ENCODE peak calls at places on chromosome 2, in five cellular contexts. One of them, this sample, is unnamed.

GRCh38 chr2:128467321-128467901 is 148.7 kb upstream of the HS6ST1 start:
- DNase-seq in GM13977: no peak
- DNase-seq in AG10803: no peak
- DNase-seq in NB4: no peak
- DNase-seq in NCI-H1417 treated with DMSO at 0.1 percent for 48 hours: no peak
- DNase-seq in this sample: no peak

GRCh38 chr2:112163541-112163981 is 25.4 kb downstream of the FBLN7 start:
- DNase-seq in GM13977: no peak
- DNase-seq in AG10803: no peak
- DNase-seq in NB4: peak
- DNase-seq in NCI-H1417 treated with DMSO at 0.1 percent for 48 hours: no peak
- DNase-seq in this sample: no peak

GRCh38 chr2:40488927-40489677 is 37.2 kb upstream of the SLC8A1 start:
- DNase-seq in GM13977: no peak
- DNase-seq in AG10803: peak
- DNase-seq in NB4: peak
- DNase-seq in NCI-H1417 treated with DMSO at 0.1 percent for 48 hours: no peak
- DNase-seq in this sample: peak

GRCh38 chr2:62199392-62200125 is 3.6 kb downstream of the B3GNT2 start:
- DNase-seq in GM13977: no peak
- DNase-seq in AG10803: peak
- DNase-seq in NB4: peak
- DNase-seq in NCI-H1417 treated with DMSO at 0.1 percent for 48 hours: no peak
- DNase-seq in this sample: no peak

GRCh38 chr2:233013027-233013461 is at the start of gene NGEF:
- DNase-seq in GM13977: no peak
- DNase-seq in AG10803: no peak
- DNase-seq in NB4: no peak
- DNase-seq in NCI-H1417 treated with DMSO at 0.1 percent for 48 hours: no peak
- DNase-seq in this sample: no peak

GRCh38 chr2:205161156-205161555 is 521.1 kb upstream of the NRP2 start:
- DNase-seq in GM13977: no peak
- DNase-seq in AG10803: peak
- DNase-seq in NB4: no peak
- DNase-seq in NCI-H1417 treated with DMSO at 0.1 percent for 48 hours: no peak
- DNase-seq in this sample: no peak

GRCh38 chr2:2664989-2665833 is 334.1 kb upstream of the MYT1L start:
- DNase-seq in GM13977: no peak
- DNase-seq in AG10803: peak
- DNase-seq in NB4: peak
- DNase-seq in NCI-H1417 treated with DMSO at 0.1 percent for 48 hours: no peak
- DNase-seq in this sample: no peak

GRCh38 chr2:111101592-111101991 is 19.1 kb upstream of the BCL2L11 start:
- DNase-seq in GM13977: no peak
- DNase-seq in AG10803: no peak
- DNase-seq in NB4: no peak
- DNase-seq in NCI-H1417 treated with DMSO at 0.1 percent for 48 hours: no peak
- DNase-seq in this sample: no peak

GRCh38 chr2:210363261-210363660 is 48.3 kb upstream of the MYL1 start:
- DNase-seq in GM13977: no peak
- DNase-seq in AG10803: no peak
- DNase-seq in NB4: peak
- DNase-seq in NCI-H1417 treated with DMSO at 0.1 percent for 48 hours: no peak
- DNase-seq in this sample: no peak

GRCh38 chr2:120531365-120531764 is 185.4 kb downstream of the INHBB start:
- DNase-seq in GM13977: no peak
- DNase-seq in AG10803: no peak
- DNase-seq in NB4: no peak
- DNase-seq in NCI-H1417 treated with DMSO at 0.1 percent for 48 hours: no peak
- DNase-seq in this sample: no peak

GRCh38 chr2:239882335-239882734 is 142.8 kb downstream of the NDUFA10 start:
- DNase-seq in GM13977: peak
- DNase-seq in AG10803: peak
- DNase-seq in NB4: peak
- DNase-seq in NCI-H1417 treated with DMSO at 0.1 percent for 48 hours: no peak
- DNase-seq in this sample: no peak

GRCh38 chr2:109463891-109464290 is 149.9 kb downstream of the SEPTIN10 start:
- DNase-seq in GM13977: no peak
- DNase-seq in AG10803: no peak
- DNase-seq in NB4: no peak
- DNase-seq in NCI-H1417 treated with DMSO at 0.1 percent for 48 hours: no peak
- DNase-seq in this sample: no peak

GRCh38 chr2:104429978-104430740 is 423.8 kb upstream of the POU3F3 start:
- DNase-seq in GM13977: no peak
- DNase-seq in AG10803: no peak
- DNase-seq in NB4: no peak
- DNase-seq in NCI-H1417 treated with DMSO at 0.1 percent for 48 hours: no peak
- DNase-seq in this sample: no peak

GRCh38 chr2:204401114-204401513 is 144.2 kb upstream of the PARD3B start:
- DNase-seq in GM13977: no peak
- DNase-seq in AG10803: no peak
- DNase-seq in NB4: no peak
- DNase-seq in NCI-H1417 treated with DMSO at 0.1 percent for 48 hours: no peak
- DNase-seq in this sample: no peak

GRCh38 chr2:213119061-213119809 is 32.2 kb downstream of the IKZF2 start:
- DNase-seq in GM13977: peak
- DNase-seq in AG10803: peak
- DNase-seq in NB4: peak
- DNase-seq in NCI-H1417 treated with DMSO at 0.1 percent for 48 hours: no peak
- DNase-seq in this sample: no peak

GRCh38 chr2:5121677-5122076 is 570.5 kb upstream of the SOX11 start:
- DNase-seq in GM13977: no peak
- DNase-seq in AG10803: no peak
- DNase-seq in NB4: peak
- DNase-seq in NCI-H1417 treated with DMSO at 0.1 percent for 48 hours: no peak
- DNase-seq in this sample: no peak

GRCh38 chr2:10331702-10332401 is 29.1 kb downstream of the HPCAL1 start:
- DNase-seq in GM13977: peak
- DNase-seq in AG10803: no peak
- DNase-seq in NB4: peak
- DNase-seq in NCI-H1417 treated with DMSO at 0.1 percent for 48 hours: no peak
- DNase-seq in this sample: no peak

GRCh38 chr2:170324640-170325046 is 146.7 kb downstream of the MYO3B start:
- DNase-seq in GM13977: peak
- DNase-seq in AG10803: peak
- DNase-seq in NB4: peak
- DNase-seq in NCI-H1417 treated with DMSO at 0.1 percent for 48 hours: no peak
- DNase-seq in this sample: peak

GRCh38 chr2:18253686-18254197 is 306.7 kb downstream of the RDH14 start:
- DNase-seq in GM13977: no peak
- DNase-seq in AG10803: no peak
- DNase-seq in NB4: no peak
- DNase-seq in NCI-H1417 treated with DMSO at 0.1 percent for 48 hours: no peak
- DNase-seq in this sample: no peak

GRCh38 chr2:203565076-203565475 is 30.0 kb upstream of the RAPH1 start:
- DNase-seq in GM13977: no peak
- DNase-seq in AG10803: peak
- DNase-seq in NB4: no peak
- DNase-seq in NCI-H1417 treated with DMSO at 0.1 percent for 48 hours: no peak
- DNase-seq in this sample: no peak

GRCh38 chr2:57959380-57959779 is 87.2 kb upstream of the VRK2 start:
- DNase-seq in GM13977: no peak
- DNase-seq in AG10803: no peak
- DNase-seq in NB4: no peak
- DNase-seq in NCI-H1417 treated with DMSO at 0.1 percent for 48 hours: no peak
- DNase-seq in this sample: no peak

GRCh38 chr2:3041246-3041645 is 336.4 kb downstream of the EIPR1 start:
- DNase-seq in GM13977: no peak
- DNase-seq in AG10803: no peak
- DNase-seq in NB4: no peak
- DNase-seq in NCI-H1417 treated with DMSO at 0.1 percent for 48 hours: no peak
- DNase-seq in this sample: no peak

GRCh38 chr2:172336681-172337080 is 90.7 kb upstream of the ITGA6 start:
- DNase-seq in GM13977: no peak
- DNase-seq in AG10803: no peak
- DNase-seq in NB4: no peak
- DNase-seq in NCI-H1417 treated with DMSO at 0.1 percent for 48 hours: no peak
- DNase-seq in this sample: no peak

GRCh38 chr2:238929242-238930081 is 81.6 kb downstream of the TWIST2 start:
- DNase-seq in GM13977: no peak
- DNase-seq in AG10803: peak
- DNase-seq in NB4: no peak
- DNase-seq in NCI-H1417 treated with DMSO at 0.1 percent for 48 hours: no peak
- DNase-seq in this sample: no peak

GRCh38 chr2:197152451-197153228 is 157.9 kb downstream of the ANKRD44 start:
- DNase-seq in GM13977: peak
- DNase-seq in AG10803: peak
- DNase-seq in NB4: peak
- DNase-seq in NCI-H1417 treated with DMSO at 0.1 percent for 48 hours: no peak
- DNase-seq in this sample: no peak

GRCh38 chr2:204863351-204863750 is 318.1 kb downstream of the PARD3B start:
- DNase-seq in GM13977: no peak
- DNase-seq in AG10803: no peak
- DNase-seq in NB4: no peak
- DNase-seq in NCI-H1417 treated with DMSO at 0.1 percent for 48 hours: no peak
- DNase-seq in this sample: no peak

GRCh38 chr2:127176371-127177311 is 43.5 kb downstream of the CYP27C1 start:
- DNase-seq in GM13977: no peak
- DNase-seq in AG10803: peak
- DNase-seq in NB4: no peak
- DNase-seq in NCI-H1417 treated with DMSO at 0.1 percent for 48 hours: no peak
- DNase-seq in this sample: no peak

GRCh38 chr2:30722936-30723725 is 84.1 kb downstream of the CAPN13 start:
- DNase-seq in GM13977: no peak
- DNase-seq in AG10803: no peak
- DNase-seq in NB4: no peak
- DNase-seq in NCI-H1417 treated with DMSO at 0.1 percent for 48 hours: no peak
- DNase-seq in this sample: no peak

GRCh38 chr2:157404363-157404762 is 39.5 kb downstream of the CYTIP start:
- DNase-seq in GM13977: peak
- DNase-seq in AG10803: no peak
- DNase-seq in NB4: no peak
- DNase-seq in NCI-H1417 treated with DMSO at 0.1 percent for 48 hours: no peak
- DNase-seq in this sample: no peak

GRCh38 chr2:28566441-28567075 is 70.7 kb downstream of the PLB1 start:
- DNase-seq in GM13977: peak
- DNase-seq in AG10803: peak
- DNase-seq in NB4: peak
- DNase-seq in NCI-H1417 treated with DMSO at 0.1 percent for 48 hours: peak
- DNase-seq in this sample: peak

GRCh38 chr2:189933911-189934399 is 128.6 kb downstream of the MSTN start:
- DNase-seq in GM13977: no peak
- DNase-seq in AG10803: peak
- DNase-seq in NB4: no peak
- DNase-seq in NCI-H1417 treated with DMSO at 0.1 percent for 48 hours: no peak
- DNase-seq in this sample: no peak

This sample was measured in NCI-H187 treated with DMSO at 0.1 percent for 48 hours.